ENCODE peak calls at places on chromosomes 2 and 18, in six cellular contexts. J is spleen, Q is HCT116, M is stomach, P is K562, O is transverse colon. B is an unnamed sample.

GRCh38 chr2:102253140-102253752 is 58.1 kb upstream of the IL1RL1 start:
- DNase-seq in M (no peak), J (no peak), Q (no peak), O (no peak), P (no peak), B (no peak)

GRCh38 chr2:118801154-118801553 is 46.3 kb downstream of the EN1 start:
- DNase-seq in O (no peak), M (no peak), J (no peak), Q (no peak), P (no peak), B (no peak)

GRCh38 chr2:173101687-173102086 is 26.0 kb downstream of the MAP3K20 start:
- DNase-seq in P (no peak), O (no peak), M (no peak), Q (no peak), J (no peak), B (no peak)

GRCh38 chr2:173205375-173205774 is 129.7 kb downstream of the MAP3K20 start:
- DNase-seq in O (peak), J (no peak), Q (no peak), M (peak), P (no peak), B (peak)

GRCh38 chr2:21228041-21228895 is 104.5 kb downstream of the TDRD15 start:
- DNase-seq in P (peak), O (peak), Q (no peak), J (no peak), M (no peak), B (no peak)

GRCh38 chr2:188853307-188853706 is 120.9 kb upstream of the COL3A1 start:
- DNase-seq in P (no peak), Q (no peak), O (no peak), M (no peak), J (no peak), B (no peak)

GRCh38 chr2:51304341-51304740 is 272.4 kb upstream of the NRXN1 start:
- DNase-seq in P (no peak), M (no peak), O (no peak), Q (no peak), J (no peak), B (no peak)

GRCh38 chr2:27211241-27211942 is 449 bp upstream of the ATRAID start:
- DNase-seq in J (peak), M (peak), Q (no peak), O (no peak), P (no peak), B (no peak)

GRCh38 chr2:199861116-199861774 is 10.3 kb upstream of the FTCDNL1 start:
- DNase-seq in J (no peak), P (peak), M (no peak), O (no peak), Q (peak), B (no peak)

GRCh38 chr2:111205774-111206173 is 85.1 kb downstream of the BCL2L11 start:
- DNase-seq in P (no peak), J (no peak), O (no peak), M (no peak), Q (no peak), B (no peak)

GRCh38 chr18:50638623-50639398 is 78.9 kb downstream of the MAPK4 start:
- DNase-seq in J (no peak), Q (no peak), P (no peak), M (no peak), O (no peak), B (no peak)

GRCh38 chr18:38790303-38790702 is 1224.7 kb upstream of the CELF4 start:
- DNase-seq in Q (no peak), O (no peak), P (peak), J (no peak), M (no peak), B (no peak)

GRCh38 chr2:148674063-148675020 is 29.8 kb downstream of the EPC2 start:
- DNase-seq in Q (peak), P (peak), O (no peak), J (no peak), M (no peak), B (no peak)

GRCh38 chr2:133568172-133568571 is at the start of gene NCKAP5:
- DNase-seq in J (no peak), O (peak), P (no peak), Q (no peak), M (peak), B (no peak)

GRCh38 chr2:152826880-152827279 is 108.5 kb downstream of the ARL6IP6 start:
- DNase-seq in P (no peak), M (no peak), Q (no peak), J (no peak), O (no peak), B (no peak)

GRCh38 chr18:57915848-57916596 is 112.9 kb upstream of the ATP8B1 start:
- DNase-seq in O (peak), M (no peak), Q (no peak), J (no peak), P (peak), B (no peak)

GRCh38 chr2:43764086-43764710 is 9.6 kb upstream of the DYNC2LI1 start:
- DNase-seq in Q (no peak), O (no peak), M (no peak), J (no peak), P (no peak), B (no peak)

GRCh38 chr2:95350320-95351079 is 52.0 kb upstream of the FAHD2A start:
- DNase-seq in P (no peak), O (no peak), J (no peak), M (no peak), Q (no peak), B (peak)

GRCh38 chr18:59220784-59221765 is 1.1 kb downstream of the GRP start:
- DNase-seq in P (no peak), M (no peak), J (no peak), Q (no peak), O (no peak), B (peak)

GRCh38 chr2:69387770-69388481 is 899 bp upstream of the GFPT1 start:
- DNase-seq in M (no peak), O (no peak), P (peak), Q (no peak), J (no peak), B (no peak)

GRCh38 chr2:190910341-190911136 is 29.9 kb downstream of the GLS start:
- DNase-seq in P (no peak), M (no peak), Q (no peak), O (no peak), J (no peak), B (no peak)

GRCh38 chr18:55552498-55553189 is 35.3 kb downstream of the TCF4 start:
- DNase-seq in O (no peak), P (no peak), J (no peak), M (no peak), Q (no peak), B (no peak)

GRCh38 chr2:100242891-100243670 is 79.2 kb downstream of the LONRF2 start:
- DNase-seq in O (peak), P (peak), M (peak), J (peak), Q (peak), B (peak)

GRCh38 chr2:36410681-36411080 is 55.1 kb downstream of the CRIM1 start:
- DNase-seq in M (no peak), J (no peak), O (no peak), Q (no peak), P (no peak), B (no peak)
- H3K4me3 ChIP-seq in M (no peak), J (no peak), O (no peak), Q (no peak), P (no peak), B (no peak)

DNA sequence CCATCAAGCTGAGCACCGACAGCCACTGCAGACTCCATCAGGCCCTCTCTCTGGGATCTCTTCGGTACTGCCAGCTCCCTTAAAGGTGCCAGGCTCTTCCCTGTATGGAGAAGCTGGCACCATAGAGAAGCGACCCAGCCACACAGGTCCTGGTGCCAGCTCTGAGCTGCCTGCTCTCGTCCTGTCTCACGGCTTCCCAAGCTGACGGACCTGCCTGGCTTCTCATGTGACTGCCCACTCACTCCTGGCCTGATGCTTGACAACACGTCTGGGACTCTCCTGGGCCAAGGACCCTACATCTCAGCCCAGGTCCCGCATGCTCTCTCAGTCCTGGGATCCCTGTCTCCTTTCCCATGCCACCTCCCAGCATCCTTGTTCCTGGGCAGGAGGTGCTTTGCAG is 12.6 kb upstream of the ATOH8 start:
- DNase-seq in O (no peak), P (no peak), Q (no peak), J (no peak), M (peak), B (no peak)
- TF ChIP-seq POLR2A in O (no peak), P (no peak), Q (no peak), J (no peak), M (no peak), B (no peak)

GRCh38 chr18:31101148-31102019 is 837 bp downstream of the DSC2 start:
- DNase-seq in Q (no peak), O (peak), P (peak), M (peak), J (peak), B (no peak)
- TF ChIP-seq POLR2AphosphoS5 in Q (peak), O (peak), P (peak), M (no peak), J (peak), B (no peak)

DNA sequence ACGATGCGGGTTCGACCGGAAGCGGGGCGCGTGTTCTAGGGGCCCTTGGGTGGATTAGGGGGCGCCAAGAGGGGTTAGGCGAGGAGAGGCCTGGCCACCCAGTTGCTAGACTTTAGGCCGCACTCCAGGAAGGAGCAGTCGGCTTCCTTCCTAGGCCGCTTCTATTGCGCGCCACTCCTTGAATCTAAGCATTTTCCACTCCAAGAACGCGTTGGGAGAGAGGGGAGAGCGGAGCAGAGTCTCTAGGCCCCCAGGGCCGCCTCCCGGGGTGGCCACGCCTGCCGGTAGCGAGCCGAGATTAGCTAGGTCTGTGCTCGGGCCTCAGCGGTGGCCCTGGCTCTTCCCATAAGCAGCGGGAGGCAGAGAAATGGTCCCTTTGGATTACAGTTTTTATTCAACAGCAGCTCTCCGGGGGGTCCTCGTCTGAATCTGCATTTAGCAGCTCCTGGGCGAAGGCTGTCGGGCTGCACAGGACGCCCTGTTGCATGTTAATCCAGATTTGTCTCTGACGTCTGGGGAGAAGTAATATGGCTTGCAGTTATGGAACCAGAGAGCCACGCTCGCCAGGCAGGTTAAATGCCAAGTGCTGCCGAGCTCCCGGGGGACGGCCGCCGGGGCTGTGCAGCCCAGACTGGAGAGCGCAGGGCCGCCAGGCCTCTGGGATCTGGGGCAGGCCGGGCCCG is 11.4 kb downstream of the MEIS1 start:
- DNase-seq in J (no peak), M (no peak), P (no peak), Q (no peak), O (no peak), B (no peak)
- H3K4me3 ChIP-seq in J (peak), M (peak), P (no peak), Q (no peak), O (peak), B (peak)

GRCh38 chr2:85578243-85579180 is 1.1 kb downstream of the VAMP8 start:
- DNase-seq in J (peak), Q (no peak), P (peak), M (peak), O (peak), B (no peak)

GRCh38 chr2:85575739-85576138 is 1.6 kb upstream of the VAMP8 start:
- DNase-seq in O (no peak), P (no peak), Q (no peak), J (no peak), M (no peak), B (no peak)

GRCh38 chr2:85577063-85577385 is 362 bp upstream of the VAMP8 start:
- DNase-seq in J (no peak), O (no peak), M (no peak), P (no peak), Q (no peak), B (no peak)

GRCh38 chr2:85579266-85579935 is 2.0 kb downstream of the VAMP8 start:
- DNase-seq in Q (no peak), J (no peak), O (no peak), P (peak), M (no peak), B (no peak)

GRCh38 chr2:85577386-85578242 is at the start of gene VAMP8:
- DNase-seq in M (peak), Q (peak), P (peak), O (peak), J (peak), B (no peak)
- TF ChIP-seq POLR2A in M (no peak), Q (peak), P (peak), O (peak), J (no peak), B (no peak)

GRCh38 chr18:6747646-6748045 is 18.1 kb downstream of the ARHGAP28 start:
- DNase-seq in J (no peak), P (no peak), O (no peak), M (no peak), Q (no peak), B (no peak)
- TF ChIP-seq POLR2AphosphoS5 in J (no peak), P (no peak), O (no peak), M (no peak), Q (no peak), B (no peak)

DNA sequence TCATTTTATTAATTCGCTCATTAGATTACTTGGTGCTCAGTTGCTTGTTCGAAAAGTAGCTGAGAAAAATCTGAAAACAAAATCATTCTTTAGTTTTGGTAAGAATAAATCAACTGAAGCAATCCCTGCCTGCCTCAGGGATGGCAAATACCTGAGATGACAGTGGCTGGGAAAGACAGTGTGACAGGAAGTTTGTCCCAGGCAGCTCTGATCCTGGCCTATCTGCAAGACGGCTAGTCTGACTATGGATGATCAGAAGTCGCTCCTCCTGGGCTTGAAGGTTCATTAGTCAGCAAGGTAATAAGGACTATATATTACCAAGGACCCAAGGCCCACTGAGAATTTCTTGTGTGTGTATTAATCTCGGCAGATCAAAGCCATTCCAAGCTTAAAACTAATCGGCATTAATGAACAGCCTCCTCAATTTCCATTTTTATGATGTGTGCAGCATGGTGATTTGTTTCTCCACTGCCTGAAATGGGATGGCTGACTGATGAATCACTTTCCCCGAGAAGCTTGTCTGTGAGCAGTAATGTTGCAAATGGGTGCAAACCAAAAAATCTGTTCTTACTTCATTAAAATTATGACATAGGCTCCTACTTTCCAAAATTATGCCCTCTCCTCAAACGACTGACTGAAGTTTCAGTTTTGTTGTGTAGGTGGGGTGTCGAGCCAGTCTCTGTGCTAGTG is 199.9 kb downstream of the ACTR3 start:
- DNase-seq in Q (no peak), O (no peak), J (no peak), P (no peak), M (no peak), B (no peak)
- H3K4me3 ChIP-seq in Q (no peak), O (no peak), J (no peak), P (no peak), M (no peak), B (no peak)